ENCODE peak calls at places on chromosomes 3 and 15, in eight cellular contexts. H is HCEC 1CT, N is NCI-H82, C is fibroblast of pulmonary artery, F is endothelial cell, P is GM04504, J is HL-60, I is NCI-H1694 treated with DMSO at 0.1 percent for 48 hours. K is an unnamed sample.

GRCh38 chr15:54859982-54860381 is 336.8 kb downstream of the RSL24D1 start:
- DNase-seq in J (no peak), F (no peak), I (no peak), C (no peak), P (no peak), N (no peak), H (no peak), K (no peak)

GRCh38 chr15:66080791-66081475 is 172.6 kb downstream of the MEGF11 start:
- DNase-seq in C (peak; percentile 63), J (no peak), F (peak; percentile 36), I (peak; percentile 78), H (peak; percentile 45), N (peak; percentile 33), P (peak; percentile 14), K (no peak)

GRCh38 chr3:78029775-78030174 is 989.9 kb downstream of the ROBO2 start:
- DNase-seq in N (no peak), I (no peak), F (no peak), C (no peak), J (no peak), P (no peak), H (no peak), K (no peak)

GRCh38 chr3:29697989-29698388 is 417.1 kb downstream of the RBMS3 start:
- DNase-seq in P (no peak), F (no peak), N (no peak), C (no peak), H (peak; percentile 49), J (no peak), I (no peak), K (no peak)

GRCh38 chr3:31908391-31909097 is 72.5 kb downstream of the OSBPL10 start:
- DNase-seq in N (no peak), J (no peak), P (no peak), I (no peak), F (peak; percentile 16), H (peak; percentile 43), C (no peak), K (no peak)

GRCh38 chr3:133991209-133991608 is 38.5 kb downstream of the SLCO2A1 start:
- DNase-seq in C (no peak), F (no peak), I (no peak), H (no peak), J (no peak), N (no peak), P (peak; percentile 4), K (no peak)

GRCh38 chr15:42504631-42505030 is 9.2 kb downstream of the SNAP23 start:
- DNase-seq in H (no peak), P (no peak), N (no peak), I (no peak), J (no peak), C (no peak), F (no peak), K (no peak)

GRCh38 chr3:63731866-63732265 is 79.4 kb downstream of the SNTN start:
- DNase-seq in H (no peak), F (no peak), N (no peak), J (no peak), I (no peak), C (no peak), P (no peak), K (no peak)

GRCh38 chr3:9474482-9474881 is 77.1 kb downstream of the SETD5 start:
- DNase-seq in I (no peak), N (no peak), F (no peak), C (no peak), P (no peak), H (no peak), J (no peak), K (no peak)

GRCh38 chr15:77702211-77702957 is 69.7 kb upstream of the LINGO1 start:
- DNase-seq in F (peak; percentile 70), C (peak; percentile 39), I (no peak), H (no peak), N (peak; percentile 37), P (no peak), J (no peak), K (no peak)

GRCh38 chr15:41567870-41568269 is 8.9 kb downstream of the TYRO3 start:
- DNase-seq in N (no peak), I (no peak), F (no peak), H (no peak), C (no peak), P (no peak), J (no peak), K (no peak)

GRCh38 chr3:146217324-146217723 is 33.6 kb downstream of the PLSCR4 start:
- DNase-seq in N (no peak), P (no peak), F (no peak), J (no peak), H (peak; percentile 65), C (no peak), I (no peak), K (no peak)

GRCh38 chr15:55741592-55742497 is 1.1 kb downstream of the PRTG start:
- DNase-seq in F (peak; percentile 33), I (no peak), P (no peak), J (no peak), N (peak; percentile 53), H (peak; percentile 15), C (no peak), K (no peak)

GRCh38 chr3:18544135-18544534 is 119.0 kb upstream of the SATB1 start:
- DNase-seq in J (no peak), N (peak; percentile 7), P (no peak), C (no peak), I (no peak), H (no peak), F (no peak), K (peak; percentile 25)